ENCODE peak calls at places on chromosome 12, in eight cellular contexts. Y is GM23248; M is left lung; E is neuronal stem cell; Q is pancreas; B is A549; D is kidney; J is CD8-positive, alpha-beta memory T cell. X is an unnamed sample.

GRCh38 chr12:111186347-111186746 is 182.5 kb downstream of the PHETA1 start:
- DNase-seq in Y (no peak), M (no peak), E (no peak), Q (no peak), B (no peak), D (no peak), J (no peak), X (no peak)

GRCh38 chr12:99609455-99610181 is 37.9 kb upstream of the GARIN6 start:
- DNase-seq in Y (no peak), M (no peak), E (no peak), Q (no peak), B (no peak), D (no peak), J (no peak), X (no peak)

GRCh38 chr12:120470150-120470817 is 736 bp upstream of the SRSF9 start:
- DNase-seq in Y (peak; percentile 56), M (no peak), E (peak; percentile 29), Q (no peak), B (peak; percentile 46), D (no peak), J (no peak), X (no peak)

GRCh38 chr12:23816394-23816851 is 133.0 kb downstream of the SOX5 start:
- DNase-seq in Y (no peak), M (no peak), E (no peak), Q (no peak), B (no peak), D (peak; percentile 16), J (no peak), X (no peak)

GRCh38 chr12:122141911-122142725 is 31.9 kb downstream of the IL31 start:
- DNase-seq in Y (no peak), M (no peak), E (no peak), Q (peak; percentile 65), B (no peak), D (no peak), J (no peak), X (no peak)

GRCh38 chr12:72679147-72679757 is 407.1 kb downstream of the TRHDE start:
- DNase-seq in Y (no peak), M (no peak), E (no peak), Q (no peak), B (no peak), D (no peak), J (no peak), X (no peak)

GRCh38 chr12:70556179-70556869 is 80.9 kb downstream of the PTPRB start:
- DNase-seq in Y (no peak), M (no peak), E (no peak), Q (no peak), B (no peak), D (no peak), J (no peak), X (no peak)

GRCh38 chr12:131445184-131445974 is 265.5 kb upstream of the SFSWAP start:
- DNase-seq in Y (no peak), M (no peak), E (no peak), Q (no peak), B (no peak), D (no peak), J (no peak), X (no peak)

GRCh38 chr12:95998611-95999300 is 2.6 kb upstream of the HAL start:
- DNase-seq in Y (peak; percentile 73), M (no peak), E (peak; percentile 43), Q (no peak), B (peak; percentile 74), D (no peak), J (peak; percentile 54), X (no peak)

GRCh38 chr12:26431211-26431610 is 235.8 kb downstream of the SSPN start:
- DNase-seq in Y (no peak), M (no peak), E (no peak), Q (no peak), B (no peak), D (no peak), J (no peak), X (no peak)

GRCh38 chr12:26869908-26870459 is 37.0 kb upstream of the ITPR2 start:
- DNase-seq in Y (no peak), M (no peak), E (no peak), Q (no peak), B (no peak), D (no peak), J (no peak), X (no peak)

GRCh38 chr12:122880668-122881067 is 15.3 kb downstream of the VPS37B start:
- DNase-seq in Y (peak; percentile 60), M (no peak), E (no peak), Q (no peak), B (peak; percentile 74), D (no peak), J (no peak), X (peak; percentile 73)

GRCh38 chr12:113416091-113416754 is 6.0 kb upstream of the SDSL start:
- DNase-seq in Y (peak; percentile 10), M (peak; percentile 64), E (no peak), Q (no peak), B (peak; percentile 40), D (peak; percentile 69), J (no peak), X (peak; percentile 57)

GRCh38 chr12:103548622-103549601 is 38.2 kb upstream of the STAB2 start:
- DNase-seq in Y (peak; percentile 80), M (no peak), E (peak; percentile 72), Q (no peak), B (peak; percentile 81), D (no peak), J (peak; percentile 54), X (peak; percentile 51)

GRCh38 chr12:59649203-59649602 is 53.4 kb downstream of the SLC16A7 start:
- DNase-seq in Y (peak; percentile 14), M (no peak), E (no peak), Q (no peak), B (no peak), D (no peak), J (no peak), X (no peak)

GRCh38 chr12:10716704-10717315 is 6.3 kb downstream of the YBX3 start:
- DNase-seq in Y (peak; percentile 97), M (peak; percentile 75), E (no peak), Q (peak; percentile 33), B (peak; percentile 69), D (peak; percentile 92), J (no peak), X (peak; percentile 91)

GRCh38 chr12:9091933-9092598 is 23.7 kb downstream of the A2M start:
- DNase-seq in Y (no peak), M (no peak), E (no peak), Q (no peak), B (no peak), D (no peak), J (no peak), X (no peak)

GRCh38 chr12:56634242-56634836 is 4.2 kb upstream of the BAZ2A start:
- DNase-seq in Y (peak; percentile 35), M (peak; percentile 76), E (no peak), Q (peak; percentile 84), B (peak; percentile 62), D (peak; percentile 89), J (peak; percentile 43), X (no peak)

DNA sequence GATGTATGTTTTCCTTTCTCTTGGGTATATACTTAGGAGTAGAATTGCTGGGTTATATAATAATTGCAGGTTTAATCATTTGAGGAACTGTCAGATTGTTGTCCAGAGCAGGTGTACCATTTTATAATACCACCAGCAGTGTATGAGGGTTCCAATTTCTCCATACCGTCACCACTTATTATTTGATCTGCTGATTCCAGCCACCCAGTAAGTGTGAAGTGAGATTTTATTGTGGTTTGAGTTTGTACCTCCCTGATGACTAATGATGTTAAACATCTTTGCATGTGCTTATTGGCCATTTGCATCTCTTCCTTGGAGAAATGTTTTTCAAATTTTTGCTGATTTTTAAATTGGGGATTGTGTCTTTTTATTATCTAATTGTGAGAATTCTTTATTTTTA is 15.1 kb downstream of the NCKAP5L start:
- DNase-seq in Y (peak; percentile 35), M (no peak), E (no peak), Q (no peak), B (no peak), D (no peak), J (no peak), X (no peak)
- H3K4me1 ChIP-seq in Y (no peaks in the 10 kb centered on the region), M (peaks cover 22% of the 10 kb centered on the region), E (peaks cover 26% of the 10 kb centered on the region), Q (no peaks in the 10 kb centered on the region), B (no peaks in the 10 kb centered on the region), D (no peaks in the 10 kb centered on the region), J (no peaks in the 10 kb centered on the region), X (peaks cover 2% of the 10 kb centered on the region)

GRCh38 chr12:58067610-58068387 is 126.4 kb downstream of the ATP23 start:
- DNase-seq in Y (peak; percentile 91), M (no peak), E (no peak), Q (no peak), B (peak; percentile 23), D (no peak), J (no peak), X (no peak)

GRCh38 chr12:58071994-58072393 is 130.6 kb downstream of the ATP23 start:
- DNase-seq in Y (no peak), M (no peak), E (no peak), Q (no peak), B (no peak), D (no peak), J (no peak), X (no peak)

GRCh38 chr12:58068706-58069105 is 127.3 kb downstream of the ATP23 start:
- DNase-seq in Y (no peak), M (no peak), E (no peak), Q (no peak), B (no peak), D (no peak), J (no peak), X (no peak)

GRCh38 chr12:58066296-58066695 is 124.9 kb downstream of the ATP23 start:
- DNase-seq in Y (no peak), M (no peak), E (no peak), Q (no peak), B (no peak), D (no peak), J (no peak), X (no peak)

DNA sequence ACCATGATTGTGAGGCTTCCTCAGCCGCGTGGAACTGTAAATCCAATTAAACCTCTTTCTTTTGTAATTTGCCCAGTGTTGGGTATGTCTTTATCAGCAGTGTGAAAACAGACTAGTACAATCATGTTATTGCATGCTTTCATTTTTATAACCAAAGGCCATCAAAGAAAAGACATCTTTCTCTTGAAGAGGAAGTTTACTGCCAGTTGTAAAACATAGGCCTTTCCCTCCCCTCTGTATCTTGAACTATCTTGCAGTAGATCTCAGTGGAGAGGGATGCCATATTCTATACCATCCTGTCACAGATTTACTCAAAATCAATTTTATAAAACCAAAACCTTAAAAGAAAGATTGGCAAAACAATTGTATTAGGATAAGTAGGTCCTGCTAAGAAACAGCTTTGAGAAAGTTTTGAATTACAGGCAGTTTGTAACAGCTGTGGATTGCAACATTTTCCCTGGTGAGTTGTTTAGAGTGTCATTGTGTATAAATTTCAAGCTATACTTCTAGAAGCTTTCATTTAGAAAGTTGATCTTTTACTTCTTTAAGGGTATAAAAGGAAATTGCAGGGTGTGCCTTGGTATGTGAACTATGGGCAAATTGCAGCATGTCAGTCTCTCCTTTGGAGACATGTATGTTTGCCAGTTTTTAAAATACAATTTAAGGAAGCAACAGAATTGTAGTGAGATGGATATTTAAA is 128.1 kb downstream of the ATP23 start:
- DNase-seq in Y (peak; percentile 69), M (no peak), E (no peak), Q (no peak), B (no peak), D (no peak), J (no peak), X (no peak)
- H3K27ac ChIP-seq in Y (peak overlapping the region; percentile 45), M (no peak overlapping the region), E (no peak overlapping the region), Q (no peak overlapping the region), B (no peak overlapping the region), D (no peak overlapping the region), J (no peak overlapping the region), X (no peak overlapping the region)

GRCh38 chr12:52085682-52086180 is 6.2 kb downstream of the SMIM41 start:
- DNase-seq in Y (no peak), M (no peak), E (no peak), Q (no peak), B (no peak), D (peak; percentile 37), J (no peak), X (no peak)
- H3K4me1 ChIP-seq in Y (peaks cover 24% of the 10 kb centered on the region), M (peaks cover 23% of the 10 kb centered on the region), E (peaks cover 21% of the 10 kb centered on the region), Q (no peaks in the 10 kb centered on the region), B (peaks cover 2% of the 10 kb centered on the region), D (peaks cover 7% of the 10 kb centered on the region), J (peaks cover 4% of the 10 kb centered on the region), X (no peaks in the 10 kb centered on the region)

GRCh38 chr12:47954058-47954457 is 9.3 kb upstream of the TMEM106C start:
- DNase-seq in Y (no peak), M (no peak), E (no peak), Q (no peak), B (no peak), D (no peak), J (no peak), X (no peak)
- H3K27ac ChIP-seq in Y (no peak overlapping the region), M (no peak overlapping the region), E (no peak overlapping the region), Q (no peak overlapping the region), B (no peak overlapping the region), D (no peak overlapping the region), J (no peak overlapping the region), X (no peak overlapping the region)

X was measured in aorta.